ENCODE peak calls at places on chromosomes 4 and X, in five cellular contexts. T, B, I, U and C are unnamed samples.

GRCh38 chr4:14719053-14719452 is 283.2 kb upstream of the CPEB2 start:
- DNase-seq in I (no peak), B (no peak), U (no peak), T (no peak), C (no peak)

GRCh38 chr4:184147858-184148799 is 69.5 kb downstream of the ENPP6 start:
- DNase-seq in T (no peak), B (no peak), U (no peak), I (no peak), C (no peak)

GRCh38 chrX:41890026-41890423 is 33.3 kb downstream of the CASK start:
- DNase-seq in U (no peak), T (no peak), B (no peak), I (no peak), C (no peak)

GRCh38 chrX:111145878-111146277 is 49.9 kb downstream of the PAK3 start:
- DNase-seq in T (no peak), B (no peak), U (no peak), I (no peak), C (no peak)

GRCh38 chrX:108397627-108398392 is 40.4 kb downstream of the COL4A6 start:
- DNase-seq in B (no peak), U (peak; percentile 1), T (no peak), I (no peak), C (no peak)

GRCh38 chrX:82711432-82711831 is 796.7 kb upstream of the POU3F4 start:
- DNase-seq in U (no peak), B (no peak), T (peak; percentile 18), I (no peak), C (no peak)

GRCh38 chr4:67393699-67394281 is 151.5 kb downstream of the CENPC start:
- DNase-seq in U (peak; percentile 27), B (peak; percentile 50), T (peak; percentile 16), I (peak; percentile 60), C (no peak)

GRCh38 chrX:154040307-154040756 is 20.6 kb upstream of the IRAK1 start:
- DNase-seq in I (no peak), U (no peak), B (no peak), T (no peak), C (no peak)

GRCh38 chr4:129641179-129641578 is 545.2 kb downstream of the C4orf33 start:
- DNase-seq in I (peak; percentile 41), U (peak; percentile 8), T (peak; percentile 30), B (peak; percentile 63), C (peak; percentile 43)